ENCODE peak calls at places on chromosomes 3 and 15, in eight cellular contexts. J, L, X, G, F, K, T and E are unnamed samples.

GRCh38 chr3:58573638-58574037 is 3.6 kb downstream of the FAM107A start:
- DNase-seq in J (no peak), L (no peak), X (no peak), G (no peak), F (no peak), K (no peak), T (peak; percentile 43), E (no peak)

GRCh38 chr15:31391687-31392671 is 65.3 kb downstream of the KLF13 start:
- DNase-seq in J (peak; percentile 68), L (peak; percentile 85), X (peak; percentile 50), G (peak; percentile 61), F (peak; percentile 93), K (peak; percentile 85), T (no peak), E (peak; percentile 72)

GRCh38 chr3:112973325-112974177 is 1.4 kb downstream of the CD200R1 start:
- DNase-seq in J (no peak), L (no peak), X (no peak), G (no peak), F (no peak), K (no peak), T (no peak), E (no peak)

GRCh38 chr15:77529394-77530159 is 103.1 kb downstream of the LINGO1 start:
- DNase-seq in J (no peak), L (no peak), X (no peak), G (no peak), F (no peak), K (no peak), T (no peak), E (no peak)

GRCh38 chr15:40108855-40109735 is at the start of gene BMF:
- DNase-seq in J (peak; percentile 89), L (peak; percentile 98), X (peak; percentile 100), G (peak; percentile 98), F (peak; percentile 100), K (peak; percentile 100), T (peak; percentile 96), E (peak; percentile 96)

GRCh38 chr15:67947254-67948039 is 106.7 kb upstream of the PIAS1 start:
- DNase-seq in J (no peak), L (no peak), X (no peak), G (no peak), F (no peak), K (no peak), T (no peak), E (no peak)

GRCh38 chr3:171454026-171454425 is 6.2 kb downstream of the TNIK start:
- DNase-seq in J (no peak), L (no peak), X (no peak), G (peak; percentile 21), F (no peak), K (no peak), T (no peak), E (no peak)

GRCh38 chr3:26621891-26622633 is 510 bp upstream of the LRRC3B start:
- DNase-seq in J (no peak), L (no peak), X (no peak), G (peak; percentile 56), F (no peak), K (no peak), T (no peak), E (no peak)

GRCh38 chr15:41969851-41970431 is 2.4 kb downstream of the EHD4 start:
- DNase-seq in J (no peak), L (no peak), X (no peak), G (no peak), F (no peak), K (no peak), T (no peak), E (no peak)

GRCh38 chr3:158072790-158073189 is 33.4 kb downstream of the SHOX2 start:
- DNase-seq in J (no peak), L (no peak), X (no peak), G (no peak), F (no peak), K (no peak), T (no peak), E (no peak)

GRCh38 chr3:112013058-112013783 is 14.5 kb downstream of the TAGLN3 start:
- DNase-seq in J (peak; percentile 51), L (peak; percentile 49), X (peak; percentile 80), G (peak; percentile 77), F (peak; percentile 57), K (peak; percentile 54), T (peak; percentile 67), E (peak; percentile 89)

GRCh38 chr3:102106421-102107097 is 257.2 kb downstream of the NFKBIZ start:
- DNase-seq in J (no peak), L (no peak), X (peak; percentile 41), G (no peak), F (no peak), K (no peak), T (peak; percentile 30), E (no peak)

GRCh38 chr15:89198196-89198595 is 23.2 kb downstream of the RLBP1 start:
- DNase-seq in J (no peak), L (no peak), X (no peak), G (no peak), F (no peak), K (no peak), T (no peak), E (no peak)

GRCh38 chr15:58537480-58537879 is 105.7 kb downstream of the LIPC start:
- DNase-seq in J (no peak), L (no peak), X (no peak), G (no peak), F (no peak), K (no peak), T (no peak), E (no peak)

GRCh38 chr3:44995142-44995770 is 19.2 kb downstream of the EXOSC7 start:
- DNase-seq in J (no peak), L (no peak), X (no peak), G (no peak), F (peak; percentile 74), K (peak; percentile 40), T (peak; percentile 59), E (peak; percentile 52)

GRCh38 chr3:119700269-119700919 is 2.4 kb upstream of the CFAP91 start:
- DNase-seq in J (no peak), L (no peak), X (peak; percentile 58), G (no peak), F (no peak), K (no peak), T (no peak), E (peak; percentile 33)

GRCh38 chr15:60070838-60071493 is 66.9 kb downstream of the FOXB1 start:
- DNase-seq in J (peak; percentile 46), L (no peak), X (peak; percentile 89), G (no peak), F (no peak), K (no peak), T (peak; percentile 63), E (no peak)

GRCh38 chr3:53334742-53335141 is 12.6 kb downstream of the DCP1A start:
- DNase-seq in J (no peak), L (no peak), X (no peak), G (no peak), F (no peak), K (no peak), T (no peak), E (peak; percentile 17)

GRCh38 chr3:87436781-87437543 is 160.6 kb upstream of the POU1F1 start:
- DNase-seq in J (no peak), L (no peak), X (peak; percentile 5), G (no peak), F (no peak), K (no peak), T (no peak), E (no peak)

GRCh38 chr15:57527382-57528091 is 64.2 kb upstream of the MYZAP start:
- DNase-seq in J (peak; percentile 53), L (no peak), X (peak; percentile 85), G (peak; percentile 40), F (peak; percentile 50), K (no peak), T (peak; percentile 64), E (peak; percentile 90)